ENCODE peak calls at places on chromosomes 16 and 17, in five cellular contexts. U, L, P, X and C are unnamed samples.

GRCh38 chr17:65749479-65749878 is 188.0 kb upstream of the AXIN2 start:
- DNase-seq in U (no peak), P (no peak), X (peak; percentile 7), L (no peak), C (no peak)

GRCh38 chr16:80803341-80804060 is 897 bp downstream of the CDYL2 start:
- DNase-seq in P (peak; percentile 71), X (peak; percentile 59), U (no peak), L (peak; percentile 24), C (no peak)

GRCh38 chr17:69574257-69575197 is 160.0 kb downstream of the MAP2K6 start:
- DNase-seq in U (peak; percentile 47), L (no peak), X (no peak), P (no peak), C (no peak)

GRCh38 chr17:42883802-42884553 is 16.6 kb upstream of the G6PC1 start:
- DNase-seq in L (no peak), U (peak; percentile 82), P (peak; percentile 39), X (no peak), C (peak; percentile 22)

GRCh38 chr17:63966646-63967265 is 6.0 kb downstream of the SCN4A start:
- DNase-seq in P (no peak), X (no peak), L (no peak), U (no peak), C (no peak)

GRCh38 chr17:75182319-75182568 is 515 bp downstream of the SUMO2 start:
- DNase-seq in L (peak; percentile 18), P (no peak), X (no peak), U (no peak), C (no peak)

GRCh38 chr16:11309895-11310633 is 28.9 kb upstream of the PRM1 start:
- DNase-seq in U (no peak), P (no peak), X (no peak), L (no peak), C (no peak)

GRCh38 chr17:2780931-2781454 is 15.2 kb upstream of the RAP1GAP2 start:
- DNase-seq in X (no peak), U (no peak), P (no peak), L (no peak), C (no peak)

GRCh38 chr17:35069311-35069710 is 5.8 kb upstream of the RFFL start:
- DNase-seq in U (peak; percentile 51), P (no peak), L (no peak), X (no peak), C (no peak)

GRCh38 chr16:56295739-56296527 is 104.6 kb downstream of the GNAO1 start:
- DNase-seq in U (no peak), P (no peak), X (no peak), L (peak; percentile 32), C (no peak)

GRCh38 chr16:89325861-89326471 is 108.5 kb downstream of the ZNF778 start:
- DNase-seq in U (peak; percentile 57), P (peak; percentile 92), L (no peak), X (no peak), C (no peak)

GRCh38 chr16:1430759-1431496 is at the start of gene PERCC1:
- DNase-seq in L (no peak), P (peak; percentile 93), U (no peak), X (no peak), C (no peak)

GRCh38 chr17:57226793-57227192 is 29.5 kb upstream of the MSI2 start:
- DNase-seq in P (no peak), L (no peak), U (no peak), X (no peak), C (no peak)

GRCh38 chr17:10198509-10199249 is at the start of gene GAS7:
- DNase-seq in U (no peak), L (peak; percentile 62), P (peak; percentile 73), X (peak; percentile 25), C (no peak)

GRCh38 chr17:81365148-81365600 is 30.1 kb upstream of the BAHCC1 start:
- DNase-seq in X (peak; percentile 55), P (peak; percentile 83), L (peak; percentile 40), U (no peak), C (no peak)

GRCh38 chr17:67784364-67785121 is 40.8 kb upstream of the BPTF start:
- DNase-seq in L (no peak), X (no peak), U (no peak), P (no peak), C (no peak)

GRCh38 chr16:52114414-52114813 is 432.5 kb downstream of the TOX3 start:
- DNase-seq in P (no peak), L (no peak), X (no peak), U (peak; percentile 39), C (no peak)

GRCh38 chr17:46727572-46728348 is 90.7 kb downstream of the WNT3 start:
- DNase-seq in P (no peak), U (peak; percentile 74), X (no peak), L (no peak), C (no peak)

GRCh38 chr16:578870-579405 is 9.2 kb downstream of the PIGQ start:
- DNase-seq in X (peak; percentile 80), U (no peak), L (peak; percentile 68), P (no peak), C (no peak)

GRCh38 chr16:10386517-10387377 is 886 bp downstream of the ATF7IP2 start:
- DNase-seq in P (no peak), X (no peak), U (no peak), L (no peak), C (no peak)

GRCh38 chr16:48101069-48101674 is 54.6 kb downstream of the ABCC12 start:
- DNase-seq in L (no peak), U (no peak), P (no peak), X (peak; percentile 77), C (no peak)

GRCh38 chr16:10981697-10982216 is 37.4 kb downstream of the CLEC16A start:
- DNase-seq in L (no peak), U (no peak), X (peak; percentile 70), P (no peak), C (no peak)